ENCODE peak calls at places on chromosomes 13 and 19, in five cellular contexts. N, O, Y, X and T are unnamed samples.

GRCh38 chr13:85040176-85040660 is 759.0 kb downstream of the SLITRK6 start:
- DNase-seq in O (no peak), N (no peak), Y (no peak), X (no peak), T (no peak)

GRCh38 chr13:50955212-50955611 is 45.6 kb downstream of the RNASEH2B start:
- DNase-seq in Y (no peak), O (no peak), X (no peak), N (no peak), T (no peak)

GRCh38 chr13:28831117-28831516 is 11.0 kb downstream of the MTUS2 start:
- DNase-seq in X (no peak), Y (no peak), N (no peak), O (no peak), T (no peak)

GRCh38 chr13:48976677-48977625 is 1.2 kb downstream of the FNDC3A start:
- DNase-seq in Y (no peak), N (no peak), O (peak), X (no peak), T (no peak)

GRCh38 chr13:24500977-24501376 is 11.6 kb downstream of the PARP4 start:
- DNase-seq in O (peak), Y (no peak), N (no peak), X (no peak), T (peak)

GRCh38 chr19:15072930-15073647 is 8.9 kb upstream of the OR1I1 start:
- DNase-seq in X (no peak), Y (no peak), O (no peak), N (no peak), T (no peak)

GRCh38 chr19:9070066-9070465 is 16.8 kb upstream of the OR1M1 start:
- DNase-seq in O (no peak), Y (no peak), N (no peak), X (peak), T (no peak)

GRCh38 chr19:2428027-2428690 is 773 bp upstream of the TIMM13 start:
- DNase-seq in O (no peak), Y (no peak), N (peak), X (peak), T (no peak)

GRCh38 chr19:6041071-6041470 is 63.1 kb upstream of the RANBP3 start:
- DNase-seq in Y (no peak), O (no peak), X (no peak), N (no peak), T (no peak)

GRCh38 chr19:17687857-17688784 is at the start of gene UNC13A:
- DNase-seq in O (no peak), X (peak), N (peak), Y (no peak), T (no peak)

GRCh38 chr19:6424190-6424938 is at the start of gene KHSRP:
- DNase-seq in X (peak), N (peak), O (no peak), Y (no peak), T (no peak)

GRCh38 chr19:48624067-48624594 is 4.8 kb downstream of the SPHK2 start:
- DNase-seq in Y (peak), N (peak), X (peak), O (peak), T (peak)

GRCh38 chr13:102234618-102235017 is 167.2 kb downstream of the FGF14 start:
- DNase-seq in Y (no peak), N (no peak), O (no peak), X (no peak), T (no peak)

GRCh38 chr19:44891016-44891882 is at the start of gene TOMM40:
- DNase-seq in O (peak), Y (no peak), X (peak), N (no peak), T (no peak)

GRCh38 chr13:31437975-31438374 is 238.2 kb downstream of the B3GLCT start:
- DNase-seq in X (no peak), N (no peak), O (peak), Y (no peak), T (no peak)

GRCh38 chr19:20235156-20235555 is 68.1 kb downstream of the ZNF486 start:
- DNase-seq in O (no peak), N (no peak), X (no peak), Y (no peak), T (no peak)

GRCh38 chr19:58519087-58519354 is 589 bp downstream of the ZBTB45 start:
- DNase-seq in N (peak), O (peak), Y (no peak), X (peak), T (peak)

GRCh38 chr19:52946322-52947310 is 16.1 kb downstream of the ZNF816 start:
- DNase-seq in N (peak), Y (no peak), X (peak), O (no peak), T (no peak)

GRCh38 chr19:35748106-35749020 is at the start of gene LIN37:
- DNase-seq in X (peak), N (peak), Y (peak), O (peak), T (peak)

GRCh38 chr19:33409906-33410685 is 36.6 kb downstream of the CEBPG start:
- DNase-seq in N (no peak), O (no peak), X (no peak), Y (no peak), T (no peak)

GRCh38 chr13:45242070-45242469 is 41.2 kb upstream of the KCTD4 start:
- DNase-seq in X (peak), O (no peak), N (no peak), Y (no peak), T (no peak)

GRCh38 chr13:26749285-26749684 is 11.3 kb downstream of the GPR12 start:
- DNase-seq in X (peak), Y (no peak), O (no peak), N (no peak), T (no peak)

GRCh38 chr19:12137541-12137940 is 2.6 kb downstream of the ZNF20 start:
- DNase-seq in Y (no peak), X (no peak), N (no peak), O (peak), T (no peak)

GRCh38 chr13:36421447-36421846 is 10.8 kb upstream of the CCNA1 start:
- DNase-seq in X (no peak), Y (no peak), O (no peak), N (no peak), T (no peak)

GRCh38 chr19:29836409-29836825 is 24.6 kb downstream of the CCNE1 start:
- DNase-seq in N (peak), Y (no peak), O (no peak), X (no peak), T (no peak)

GRCh38 chr19:19656451-19657396 is 6.8 kb downstream of the ATP13A1 start:
- DNase-seq in Y (no peak), O (no peak), X (no peak), N (no peak), T (no peak)

GRCh38 chr13:69474286-69474685 is 633.3 kb upstream of the ATXN8OS start:
- DNase-seq in X (no peak), Y (no peak), O (no peak), N (no peak), T (no peak)

GRCh38 chr19:37779139-37780035 is at the start of gene ZNF573:
- DNase-seq in Y (peak), N (peak), O (peak), X (peak), T (peak)

GRCh38 chr19:38253788-38254187 is 2.4 kb downstream of the PPP1R14A start:
- DNase-seq in N (no peak), Y (no peak), X (no peak), O (no peak), T (no peak)

GRCh38 chr13:44238011-44238421 is 135.6 kb upstream of the SERP2 start:
- DNase-seq in O (no peak), N (no peak), Y (peak), X (no peak), T (no peak)

GRCh38 chr19:33216198-33216830 is 9.3 kb downstream of the SLC7A10 start:
- DNase-seq in Y (no peak), N (no peak), X (peak), O (no peak), T (no peak)

GRCh38 chr19:1122972-1123363 is 19.2 kb downstream of the GPX4 start:
- DNase-seq in Y (no peak), O (peak), N (peak), X (peak), T (peak)

GRCh38 chr13:99064624-99065249 is 86.9 kb upstream of the DOCK9 start:
- DNase-seq in Y (no peak), O (no peak), X (no peak), N (no peak), T (no peak)